ENCODE peak calls at places on chromosomes 11 and 22, in ten cellular contexts. One of them, this sample, is unnamed.

GRCh38 chr11:19892387-19892786 is 179.8 kb downstream of the NAV2 start:
- DNase-seq in GM23338: no peak
- DNase-seq in mesenchymal stem cell: no peak
- DNase-seq in IMR-90: no peak
- DNase-seq in GM23248: peak; percentile 24
- DNase-seq in neural progenitor cell: no peak
- DNase-seq in mammary epithelial cell: peak; percentile 60
- DNase-seq in PC-9: peak; percentile 54
- DNase-seq in K562: no peak
- DNase-seq in HepG2: no peak
- DNase-seq in this sample: no peak

GRCh38 chr11:40544162-40544561 is 915.3 kb downstream of the LRRC4C start:
- DNase-seq in HepG2: no peak
- DNase-seq in neural progenitor cell: no peak
- DNase-seq in K562: no peak
- DNase-seq in GM23248: no peak
- DNase-seq in mesenchymal stem cell: no peak
- DNase-seq in IMR-90: no peak
- DNase-seq in PC-9: no peak
- DNase-seq in mammary epithelial cell: no peak
- DNase-seq in GM23338: no peak
- DNase-seq in this sample: no peak

GRCh38 chr11:10351768-10352641 is 47.1 kb downstream of the ADM start:
- DNase-seq in IMR-90: peak; percentile 95
- DNase-seq in GM23338: peak; percentile 99
- DNase-seq in HepG2: peak; percentile 89
- DNase-seq in mammary epithelial cell: peak; percentile 60
- DNase-seq in mesenchymal stem cell: peak; percentile 97
- DNase-seq in neural progenitor cell: peak; percentile 94
- DNase-seq in K562: peak; percentile 8
- DNase-seq in PC-9: peak; percentile 37
- DNase-seq in GM23248: peak; percentile 93
- DNase-seq in this sample: no peak

GRCh38 chr22:39017596-39018365 is 3.1 kb upstream of the APOBEC3D start:
- DNase-seq in neural progenitor cell: no peak
- DNase-seq in K562: no peak
- DNase-seq in mammary epithelial cell: no peak
- DNase-seq in IMR-90: no peak
- DNase-seq in GM23338: peak; percentile 91
- DNase-seq in PC-9: no peak
- DNase-seq in mesenchymal stem cell: no peak
- DNase-seq in HepG2: no peak
- DNase-seq in GM23248: no peak
- DNase-seq in this sample: no peak

GRCh38 chr11:60842688-60843605 is 1.0 kb downstream of the CCDC86 start:
- DNase-seq in HepG2: no peak
- DNase-seq in GM23248: peak; percentile 60
- DNase-seq in mammary epithelial cell: no peak
- DNase-seq in GM23338: no peak
- DNase-seq in K562: no peak
- DNase-seq in mesenchymal stem cell: no peak
- DNase-seq in IMR-90: no peak
- DNase-seq in PC-9: peak; percentile 14
- DNase-seq in neural progenitor cell: no peak
- DNase-seq in this sample: no peak

GRCh38 chr22:45884201-45885067 is 92.5 kb downstream of the WNT7B start:
- DNase-seq in HepG2: no peak
- DNase-seq in neural progenitor cell: no peak
- DNase-seq in PC-9: no peak
- DNase-seq in IMR-90: no peak
- DNase-seq in mesenchymal stem cell: no peak
- DNase-seq in K562: no peak
- DNase-seq in GM23248: no peak
- DNase-seq in mammary epithelial cell: no peak
- DNase-seq in GM23338: no peak
- DNase-seq in this sample: no peak

GRCh38 chr11:77080643-77081210 is 14.0 kb downstream of the CAPN5 start:
- DNase-seq in neural progenitor cell: no peak
- DNase-seq in mammary epithelial cell: no peak
- DNase-seq in GM23248: peak; percentile 75
- DNase-seq in IMR-90: peak; percentile 51
- DNase-seq in PC-9: no peak
- DNase-seq in mesenchymal stem cell: peak; percentile 61
- DNase-seq in HepG2: no peak
- DNase-seq in K562: no peak
- DNase-seq in GM23338: no peak
- DNase-seq in this sample: no peak

GRCh38 chr11:970319-970871 is 44.7 kb downstream of the AP2A2 start:
- DNase-seq in neural progenitor cell: no peak
- DNase-seq in PC-9: no peak
- DNase-seq in mesenchymal stem cell: no peak
- DNase-seq in HepG2: no peak
- DNase-seq in K562: no peak
- DNase-seq in IMR-90: no peak
- DNase-seq in GM23338: no peak
- DNase-seq in GM23248: no peak
- DNase-seq in mammary epithelial cell: no peak
- DNase-seq in this sample: no peak

GRCh38 chr22:36453266-36453607 is 28.2 kb downstream of the TXN2 start:
- DNase-seq in K562: no peak
- DNase-seq in mammary epithelial cell: no peak
- DNase-seq in HepG2: no peak
- DNase-seq in mesenchymal stem cell: no peak
- DNase-seq in GM23248: peak; percentile 51
- DNase-seq in neural progenitor cell: no peak
- DNase-seq in GM23338: no peak
- DNase-seq in PC-9: no peak
- DNase-seq in IMR-90: no peak
- DNase-seq in this sample: peak; percentile 53

GRCh38 chr22:45769569-45770210 is 98.1 kb downstream of the ATXN10 start:
- DNase-seq in GM23248: peak; percentile 19
- DNase-seq in IMR-90: peak; percentile 31
- DNase-seq in mammary epithelial cell: no peak
- DNase-seq in mesenchymal stem cell: no peak
- DNase-seq in GM23338: no peak
- DNase-seq in HepG2: no peak
- DNase-seq in PC-9: no peak
- DNase-seq in neural progenitor cell: no peak
- DNase-seq in K562: no peak
- DNase-seq in this sample: peak; percentile 39

GRCh38 chr11:116930586-116930985 is 93.2 kb upstream of the APOA1 start:
- DNase-seq in mesenchymal stem cell: no peak
- DNase-seq in PC-9: no peak
- DNase-seq in IMR-90: no peak
- DNase-seq in HepG2: no peak
- DNase-seq in GM23338: no peak
- DNase-seq in K562: peak; percentile 22
- DNase-seq in GM23248: no peak
- DNase-seq in mammary epithelial cell: no peak
- DNase-seq in neural progenitor cell: no peak
- DNase-seq in this sample: peak; percentile 48

DNA sequence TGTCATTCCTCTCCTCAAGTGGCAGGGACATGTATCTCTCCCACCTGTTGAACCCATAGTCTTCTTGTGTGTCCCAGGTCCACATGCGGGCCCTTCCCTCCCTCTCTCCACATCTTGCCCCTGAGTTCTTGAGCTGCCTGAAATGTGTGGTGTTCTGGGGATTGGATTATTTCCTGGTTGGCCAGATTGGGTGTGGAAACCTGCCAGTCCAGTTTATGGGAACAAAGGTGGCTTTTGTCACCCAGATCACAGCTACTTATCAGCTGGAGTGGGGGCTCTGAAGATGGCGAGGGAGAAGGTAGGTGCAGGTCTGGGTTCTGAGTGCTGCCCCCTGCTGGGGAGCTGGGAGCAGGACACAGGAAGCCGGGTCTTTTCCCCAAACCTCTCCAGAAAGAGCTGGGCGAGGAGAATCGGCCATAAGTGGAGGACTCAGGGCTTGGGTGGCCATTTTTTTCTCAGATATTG is 14.2 kb downstream of the DTX4 start:
- DNase-seq in HepG2: peak; percentile 50
- DNase-seq in GM23338: peak; percentile 72
- DNase-seq in IMR-90: no peak
- DNase-seq in K562: peak; percentile 83
- DNase-seq in neural progenitor cell: peak; percentile 62
- DNase-seq in GM23248: peak; percentile 41
- DNase-seq in mesenchymal stem cell: no peak
- DNase-seq in PC-9: peak; percentile 88
- DNase-seq in mammary epithelial cell: peak; percentile 11
- DNase-seq in this sample: peak; percentile 49
- H3K36me3 ChIP-seq in HepG2: no peaks in the 10 kb centered on the region
- H3K36me3 ChIP-seq in GM23338: peaks cover 4% of the 10 kb centered on the region
- H3K36me3 ChIP-seq in IMR-90: peaks cover 34% of the 10 kb centered on the region
- H3K36me3 ChIP-seq in K562: no peaks in the 10 kb centered on the region
- H3K36me3 ChIP-seq in neural progenitor cell: no peaks in the 10 kb centered on the region
- H3K36me3 ChIP-seq in GM23248: no peaks in the 10 kb centered on the region
- H3K36me3 ChIP-seq in mesenchymal stem cell: no peaks in the 10 kb centered on the region
- H3K36me3 ChIP-seq in PC-9: peaks cover 40% of the 10 kb centered on the region
- H3K36me3 ChIP-seq in mammary epithelial cell: peaks cover 2% of the 10 kb centered on the region
- H3K36me3 ChIP-seq in this sample: no peaks in the 10 kb centered on the region

GRCh38 chr11:44711113-44711512 is 15.6 kb upstream of the TSPAN18 start:
- DNase-seq in mammary epithelial cell: no peak
- DNase-seq in HepG2: no peak
- DNase-seq in K562: no peak
- DNase-seq in IMR-90: no peak
- DNase-seq in GM23248: no peak
- DNase-seq in mesenchymal stem cell: no peak
- DNase-seq in GM23338: peak; percentile 70
- DNase-seq in neural progenitor cell: peak; percentile 91
- DNase-seq in PC-9: no peak
- DNase-seq in this sample: no peak
- H2AFZ ChIP-seq in mammary epithelial cell: no peak overlapping the region
- H2AFZ ChIP-seq in HepG2: no peak overlapping the region
- H2AFZ ChIP-seq in K562: no peak overlapping the region
- H2AFZ ChIP-seq in IMR-90: no peak overlapping the region
- H2AFZ ChIP-seq in GM23248: no peak overlapping the region
- H2AFZ ChIP-seq in mesenchymal stem cell: no peak overlapping the region
- H2AFZ ChIP-seq in GM23338: peak overlapping the region; percentile 97
- H2AFZ ChIP-seq in neural progenitor cell: peak overlapping the region; percentile 95
- H2AFZ ChIP-seq in PC-9: no peak overlapping the region
- H2AFZ ChIP-seq in this sample: no peak overlapping the region

GRCh38 chr11:44382648-44383240 is 72.8 kb upstream of the ALX4 start:
- DNase-seq in PC-9: no peak
- DNase-seq in GM23338: no peak
- DNase-seq in HepG2: no peak
- DNase-seq in K562: no peak
- DNase-seq in IMR-90: no peak
- DNase-seq in neural progenitor cell: no peak
- DNase-seq in GM23248: no peak
- DNase-seq in mesenchymal stem cell: no peak
- DNase-seq in mammary epithelial cell: no peak
- DNase-seq in this sample: no peak
- H3K36me3 ChIP-seq in PC-9: no peaks in the 10 kb centered on the region
- H3K36me3 ChIP-seq in GM23338: no peaks in the 10 kb centered on the region
- H3K36me3 ChIP-seq in HepG2: no peaks in the 10 kb centered on the region
- H3K36me3 ChIP-seq in K562: no peaks in the 10 kb centered on the region
- H3K36me3 ChIP-seq in IMR-90: no peaks in the 10 kb centered on the region
- H3K36me3 ChIP-seq in neural progenitor cell: no peaks in the 10 kb centered on the region
- H3K36me3 ChIP-seq in GM23248: no peaks in the 10 kb centered on the region
- H3K36me3 ChIP-seq in mesenchymal stem cell: no peaks in the 10 kb centered on the region
- H3K36me3 ChIP-seq in mammary epithelial cell: no peaks in the 10 kb centered on the region
- H3K36me3 ChIP-seq in this sample: no peaks in the 10 kb centered on the region

GRCh38 chr11:120280566-120281160 is 40.7 kb downstream of the POU2F3 start:
- DNase-seq in K562: peak; percentile 30
- DNase-seq in GM23248: no peak
- DNase-seq in neural progenitor cell: no peak
- DNase-seq in mesenchymal stem cell: no peak
- DNase-seq in IMR-90: no peak
- DNase-seq in HepG2: peak; percentile 51
- DNase-seq in GM23338: no peak
- DNase-seq in mammary epithelial cell: no peak
- DNase-seq in PC-9: peak; percentile 54
- DNase-seq in this sample: no peak

GRCh38 chr11:120285256-120285655 is 39.8 kb upstream of the TLCD5 start:
- DNase-seq in K562: no peak
- DNase-seq in PC-9: no peak
- DNase-seq in GM23248: peak; percentile 86
- DNase-seq in mammary epithelial cell: no peak
- DNase-seq in neural progenitor cell: no peak
- DNase-seq in IMR-90: no peak
- DNase-seq in HepG2: no peak
- DNase-seq in GM23338: no peak
- DNase-seq in mesenchymal stem cell: no peak
- DNase-seq in this sample: no peak

GRCh38 chr11:120281161-120281795 is 41.3 kb downstream of the POU2F3 start:
- DNase-seq in GM23338: no peak
- DNase-seq in neural progenitor cell: no peak
- DNase-seq in PC-9: no peak
- DNase-seq in IMR-90: no peak
- DNase-seq in mammary epithelial cell: no peak
- DNase-seq in K562: peak; percentile 84
- DNase-seq in HepG2: no peak
- DNase-seq in GM23248: no peak
- DNase-seq in mesenchymal stem cell: no peak
- DNase-seq in this sample: no peak

GRCh38 chr11:120283124-120283523 is 42.0 kb upstream of the TLCD5 start:
- DNase-seq in mammary epithelial cell: no peak
- DNase-seq in HepG2: no peak
- DNase-seq in K562: no peak
- DNase-seq in mesenchymal stem cell: no peak
- DNase-seq in IMR-90: no peak
- DNase-seq in neural progenitor cell: no peak
- DNase-seq in PC-9: no peak
- DNase-seq in GM23248: no peak
- DNase-seq in GM23338: no peak
- DNase-seq in this sample: no peak

GRCh38 chr11:120284272-120284671 is 40.8 kb upstream of the TLCD5 start:
- DNase-seq in mammary epithelial cell: no peak
- DNase-seq in neural progenitor cell: no peak
- DNase-seq in K562: no peak
- DNase-seq in GM23338: no peak
- DNase-seq in PC-9: no peak
- DNase-seq in GM23248: no peak
- DNase-seq in IMR-90: no peak
- DNase-seq in HepG2: peak; percentile 42
- DNase-seq in mesenchymal stem cell: no peak
- DNase-seq in this sample: no peak
- H2AFZ ChIP-seq in mammary epithelial cell: no peak overlapping the region
- H2AFZ ChIP-seq in neural progenitor cell: no peak overlapping the region
- H2AFZ ChIP-seq in K562: no peak overlapping the region
- H2AFZ ChIP-seq in GM23338: no peak overlapping the region
- H2AFZ ChIP-seq in PC-9: no peak overlapping the region
- H2AFZ ChIP-seq in GM23248: no peak overlapping the region
- H2AFZ ChIP-seq in IMR-90: no peak overlapping the region
- H2AFZ ChIP-seq in HepG2: no peak overlapping the region
- H2AFZ ChIP-seq in mesenchymal stem cell: no peak overlapping the region
- H2AFZ ChIP-seq in this sample: no peak overlapping the region

GRCh38 chr11:68763926-68764657 is 12.8 kb upstream of the TESMIN start:
- DNase-seq in HepG2: no peak
- DNase-seq in GM23248: no peak
- DNase-seq in K562: no peak
- DNase-seq in GM23338: no peak
- DNase-seq in mammary epithelial cell: no peak
- DNase-seq in PC-9: no peak
- DNase-seq in mesenchymal stem cell: no peak
- DNase-seq in neural progenitor cell: peak; percentile 43
- DNase-seq in IMR-90: no peak
- DNase-seq in this sample: no peak
- H3K36me3 ChIP-seq in HepG2: peaks cover 3% of the 10 kb centered on the region
- H3K36me3 ChIP-seq in GM23248: peaks cover 18% of the 10 kb centered on the region
- H3K36me3 ChIP-seq in K562: peaks cover 14% of the 10 kb centered on the region
- H3K36me3 ChIP-seq in GM23338: no peaks in the 10 kb centered on the region
- H3K36me3 ChIP-seq in mammary epithelial cell: peaks cover 2% of the 10 kb centered on the region
- H3K36me3 ChIP-seq in PC-9: no peaks in the 10 kb centered on the region
- H3K36me3 ChIP-seq in mesenchymal stem cell: peaks cover 69% of the 10 kb centered on the region
- H3K36me3 ChIP-seq in neural progenitor cell: no peaks in the 10 kb centered on the region
- H3K36me3 ChIP-seq in IMR-90: peaks cover 36% of the 10 kb centered on the region
- H3K36me3 ChIP-seq in this sample: no peaks in the 10 kb centered on the region